ENCODE peak calls at places on chromosomes 7 and 10, in five cellular contexts. One of them, this sample, is unnamed.

GRCh38 chr7:129098409-129099084 is 43.6 kb upstream of the TNPO3 start:
- DNase-seq in esophagus muscularis mucosa: no peak
- DNase-seq in breast epithelium: no peak
- DNase-seq in HepG2: no peak
- DNase-seq in transverse colon: no peak
- DNase-seq in this sample: no peak

GRCh38 chr7:3092468-3092867 is 48.8 kb upstream of the CARD11 start:
- DNase-seq in breast epithelium: no peak
- DNase-seq in esophagus muscularis mucosa: no peak
- DNase-seq in transverse colon: peak; percentile 46
- DNase-seq in HepG2: no peak
- DNase-seq in this sample: peak; percentile 89

GRCh38 chr7:45112648-45113047 is 1.2 kb upstream of the TBRG4 start:
- DNase-seq in transverse colon: no peak
- DNase-seq in esophagus muscularis mucosa: no peak
- DNase-seq in HepG2: no peak
- DNase-seq in breast epithelium: no peak
- DNase-seq in this sample: no peak

GRCh38 chr10:23157691-23158369 is 34.3 kb upstream of the PTF1A start:
- DNase-seq in esophagus muscularis mucosa: peak; percentile 70
- DNase-seq in HepG2: peak; percentile 63
- DNase-seq in transverse colon: no peak
- DNase-seq in breast epithelium: no peak
- DNase-seq in this sample: no peak

GRCh38 chr10:11986593-11987216 is 55.9 kb downstream of the UPF2 start:
- DNase-seq in HepG2: peak; percentile 83
- DNase-seq in breast epithelium: peak; percentile 71
- DNase-seq in transverse colon: peak; percentile 84
- DNase-seq in esophagus muscularis mucosa: peak; percentile 92
- DNase-seq in this sample: peak; percentile 84

GRCh38 chr10:7819126-7819470 is 793 bp downstream of the TAF3 start:
- DNase-seq in transverse colon: peak; percentile 44
- DNase-seq in breast epithelium: no peak
- DNase-seq in HepG2: peak; percentile 51
- DNase-seq in esophagus muscularis mucosa: no peak
- DNase-seq in this sample: no peak

GRCh38 chr10:131778842-131779241 is 122.0 kb upstream of the PPP2R2D start:
- DNase-seq in HepG2: no peak
- DNase-seq in esophagus muscularis mucosa: no peak
- DNase-seq in breast epithelium: no peak
- DNase-seq in transverse colon: no peak
- DNase-seq in this sample: no peak

GRCh38 chr7:135147899-135148721 is at the start of gene TMEM140:
- DNase-seq in transverse colon: peak; percentile 75
- DNase-seq in breast epithelium: no peak
- DNase-seq in esophagus muscularis mucosa: no peak
- DNase-seq in HepG2: peak; percentile 94
- DNase-seq in this sample: peak; percentile 86

GRCh38 chr10:23439920-23440875 is 1.3 kb downstream of the OTUD1 start:
- DNase-seq in HepG2: no peak
- DNase-seq in transverse colon: peak; percentile 35
- DNase-seq in breast epithelium: no peak
- DNase-seq in esophagus muscularis mucosa: no peak
- DNase-seq in this sample: peak; percentile 93

GRCh38 chr7:136308230-136308629 is 331.1 kb upstream of the MTPN start:
- DNase-seq in transverse colon: no peak
- DNase-seq in HepG2: no peak
- DNase-seq in breast epithelium: no peak
- DNase-seq in esophagus muscularis mucosa: no peak
- DNase-seq in this sample: no peak

GRCh38 chr7:47402941-47403340 is 179.0 kb downstream of the TNS3 start:
- DNase-seq in esophagus muscularis mucosa: no peak
- DNase-seq in breast epithelium: no peak
- DNase-seq in transverse colon: peak; percentile 8
- DNase-seq in HepG2: no peak
- DNase-seq in this sample: peak; percentile 66

GRCh38 chr7:105910172-105910571 is 33.8 kb upstream of the ATXN7L1 start:
- DNase-seq in HepG2: no peak
- DNase-seq in esophagus muscularis mucosa: no peak
- DNase-seq in transverse colon: no peak
- DNase-seq in breast epithelium: no peak
- DNase-seq in this sample: no peak

GRCh38 chr10:121994429-121994881 is 5.5 kb downstream of the TACC2 start:
- DNase-seq in breast epithelium: peak; percentile 56
- DNase-seq in HepG2: no peak
- DNase-seq in esophagus muscularis mucosa: no peak
- DNase-seq in transverse colon: peak; percentile 64
- DNase-seq in this sample: no peak
- TF ChIP-seq CTCF in breast epithelium: no peak
- TF ChIP-seq CTCF in HepG2: peak; percentile 25
- TF ChIP-seq CTCF in esophagus muscularis mucosa: peak; percentile 15
- TF ChIP-seq CTCF in transverse colon: no peak
- TF ChIP-seq CTCF in this sample: no peak

DNA sequence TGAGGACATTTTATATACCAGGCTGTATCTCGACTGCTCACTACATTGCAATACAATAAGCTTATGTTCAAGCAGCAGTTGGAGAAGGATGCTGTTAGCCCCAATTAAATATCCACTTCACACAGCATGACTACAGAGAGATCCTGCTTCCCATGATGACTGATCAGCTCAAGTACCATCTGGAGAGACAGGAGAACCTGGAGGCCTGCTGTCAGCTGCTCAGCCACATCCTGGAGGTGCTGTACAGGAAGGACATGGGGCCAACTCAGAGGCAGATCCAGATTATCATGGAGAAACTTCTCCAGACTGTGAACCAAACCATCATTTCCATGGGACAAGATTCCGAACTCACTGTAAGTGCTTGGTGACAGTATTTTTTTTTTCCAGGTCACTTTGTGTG is 22.5 kb downstream of the RNF133 start:
- DNase-seq in breast epithelium: no peak
- DNase-seq in transverse colon: no peak
- DNase-seq in esophagus muscularis mucosa: no peak
- DNase-seq in HepG2: no peak
- DNase-seq in this sample: no peak
- TF ChIP-seq POLR2A in breast epithelium: no peak
- TF ChIP-seq POLR2A in transverse colon: no peak
- TF ChIP-seq POLR2A in esophagus muscularis mucosa: no peak
- TF ChIP-seq POLR2A in HepG2: no peak
- TF ChIP-seq POLR2A in this sample: no peak

GRCh38 chr10:114208351-114208750 is 29.2 kb downstream of the TDRD1 start:
- DNase-seq in breast epithelium: no peak
- DNase-seq in transverse colon: no peak
- DNase-seq in esophagus muscularis mucosa: no peak
- DNase-seq in HepG2: no peak
- DNase-seq in this sample: no peak

GRCh38 chr10:114212153-114212552 is 26.9 kb upstream of the VWA2 start:
- DNase-seq in breast epithelium: no peak
- DNase-seq in esophagus muscularis mucosa: no peak
- DNase-seq in HepG2: no peak
- DNase-seq in transverse colon: no peak
- DNase-seq in this sample: no peak

GRCh38 chr10:114207349-114207748 is 28.2 kb downstream of the TDRD1 start:
- DNase-seq in HepG2: no peak
- DNase-seq in transverse colon: no peak
- DNase-seq in breast epithelium: no peak
- DNase-seq in esophagus muscularis mucosa: no peak
- DNase-seq in this sample: no peak

GRCh38 chr10:114206902-114207301 is 27.7 kb downstream of the TDRD1 start:
- DNase-seq in transverse colon: no peak
- DNase-seq in breast epithelium: no peak
- DNase-seq in HepG2: no peak
- DNase-seq in esophagus muscularis mucosa: no peak
- DNase-seq in this sample: no peak
- TF ChIP-seq POLR2AphosphoS5 in transverse colon: no peak
- TF ChIP-seq POLR2AphosphoS5 in breast epithelium: no peak
- TF ChIP-seq POLR2AphosphoS5 in HepG2: no peak
- TF ChIP-seq POLR2AphosphoS5 in esophagus muscularis mucosa: no peak
- TF ChIP-seq POLR2AphosphoS5 in this sample: no peak

GRCh38 chr10:114239117-114239993 is at the start of gene VWA2:
- DNase-seq in breast epithelium: peak; percentile 64
- DNase-seq in esophagus muscularis mucosa: peak; percentile 90
- DNase-seq in transverse colon: peak; percentile 57
- DNase-seq in HepG2: no peak
- DNase-seq in this sample: peak; percentile 82
- TF ChIP-seq CTCF in breast epithelium: peak; percentile 13
- TF ChIP-seq CTCF in esophagus muscularis mucosa: no peak
- TF ChIP-seq CTCF in transverse colon: no peak
- TF ChIP-seq CTCF in HepG2: peak; percentile 58
- TF ChIP-seq CTCF in this sample: no peak